ENCODE peak calls at places on chromosomes 3 and 15, in eight cellular contexts. Q, I, A, N, G, B, O and C are unnamed samples.

GRCh38 chr3:173789530-173789929 is 392.0 kb downstream of the NLGN1 start:
- DNase-seq in A (peak), Q (no peak), O (no peak), G (peak), I (no peak), N (no peak), B (no peak), C (peak)

GRCh38 chr3:133114198-133114597 is 76.0 kb downstream of the TMEM108 start:
- DNase-seq in G (no peak), B (no peak), N (no peak), O (no peak), Q (no peak), A (no peak), I (no peak), C (no peak)

GRCh38 chr15:90641581-90642463 is 75.3 kb upstream of the BLM start:
- DNase-seq in O (no peak), G (no peak), I (no peak), A (no peak), B (no peak), N (no peak), Q (no peak), C (no peak)

GRCh38 chr15:45891766-45892165 is 256.9 kb downstream of the SQOR start:
- DNase-seq in O (no peak), Q (no peak), N (peak), I (no peak), A (no peak), B (no peak), G (no peak), C (peak)

GRCh38 chr3:14494279-14494972 is 45.7 kb downstream of the GRIP2 start:
- DNase-seq in A (no peak), I (no peak), Q (no peak), O (no peak), B (no peak), G (no peak), N (no peak), C (no peak)

GRCh38 chr3:189076459-189076858 is 95.3 kb upstream of the TPRG1 start:
- DNase-seq in O (no peak), I (no peak), G (no peak), A (no peak), N (no peak), B (no peak), Q (no peak), C (no peak)

GRCh38 chr3:52124766-52125165 is 29.5 kb downstream of the POC1A start:
- DNase-seq in Q (no peak), B (no peak), O (no peak), N (no peak), I (no peak), G (no peak), A (no peak), C (no peak)

GRCh38 chr3:125110016-125110875 is 54.4 kb upstream of the HEG1 start:
- DNase-seq in Q (no peak), I (no peak), A (peak), O (no peak), N (no peak), B (peak), G (peak), C (peak)

GRCh38 chr3:191085091-191085490 is 114.0 kb upstream of the OSTN start:
- DNase-seq in G (peak), I (no peak), B (no peak), N (no peak), O (no peak), A (peak), Q (no peak), C (peak)

GRCh38 chr15:40844543-40844981 is 714 bp downstream of the SPINT1 start:
- DNase-seq in I (no peak), B (peak), O (no peak), N (no peak), G (peak), Q (peak), A (peak), C (no peak)

GRCh38 chr15:40847225-40847961 is 3.5 kb downstream of the SPINT1 start:
- DNase-seq in G (peak), Q (peak), N (no peak), O (peak), A (peak), I (no peak), B (peak), C (no peak)

GRCh38 chr15:40845511-40846284 is 1.9 kb downstream of the SPINT1 start:
- DNase-seq in B (no peak), I (no peak), A (no peak), G (no peak), O (no peak), Q (no peak), N (no peak), C (no peak)

GRCh38 chr15:40845036-40845435 is 1.2 kb downstream of the SPINT1 start:
- DNase-seq in I (no peak), B (no peak), O (no peak), A (no peak), Q (no peak), N (no peak), G (no peak), C (no peak)

GRCh38 chr15:40846846-40847224 is 3.0 kb downstream of the SPINT1 start:
- DNase-seq in A (no peak), G (no peak), N (no peak), Q (no peak), O (no peak), I (no peak), B (peak), C (no peak)
- H3K4me3 ChIP-seq in A (no peak), G (no peak), N (no peak), Q (no peak), O (no peak), I (no peak), B (no peak), C (no peak)

GRCh38 chr15:100226107-100226506 is 115.7 kb downstream of the ADAMTS17 start:
- DNase-seq in B (no peak), A (no peak), N (no peak), O (no peak), I (no peak), Q (no peak), G (no peak), C (no peak)

GRCh38 chr15:100227781-100228180 is 114.0 kb downstream of the ADAMTS17 start:
- DNase-seq in I (no peak), A (no peak), O (no peak), B (no peak), Q (no peak), G (no peak), N (no peak), C (no peak)

GRCh38 chr15:100230784-100231183 is 111.0 kb downstream of the ADAMTS17 start:
- DNase-seq in A (no peak), G (no peak), Q (no peak), O (no peak), I (no peak), N (no peak), B (no peak), C (no peak)

GRCh38 chr15:100234158-100235029 is 107.4 kb downstream of the ADAMTS17 start:
- DNase-seq in N (no peak), Q (no peak), A (peak), B (no peak), I (no peak), G (peak), O (peak), C (no peak)

DNA sequence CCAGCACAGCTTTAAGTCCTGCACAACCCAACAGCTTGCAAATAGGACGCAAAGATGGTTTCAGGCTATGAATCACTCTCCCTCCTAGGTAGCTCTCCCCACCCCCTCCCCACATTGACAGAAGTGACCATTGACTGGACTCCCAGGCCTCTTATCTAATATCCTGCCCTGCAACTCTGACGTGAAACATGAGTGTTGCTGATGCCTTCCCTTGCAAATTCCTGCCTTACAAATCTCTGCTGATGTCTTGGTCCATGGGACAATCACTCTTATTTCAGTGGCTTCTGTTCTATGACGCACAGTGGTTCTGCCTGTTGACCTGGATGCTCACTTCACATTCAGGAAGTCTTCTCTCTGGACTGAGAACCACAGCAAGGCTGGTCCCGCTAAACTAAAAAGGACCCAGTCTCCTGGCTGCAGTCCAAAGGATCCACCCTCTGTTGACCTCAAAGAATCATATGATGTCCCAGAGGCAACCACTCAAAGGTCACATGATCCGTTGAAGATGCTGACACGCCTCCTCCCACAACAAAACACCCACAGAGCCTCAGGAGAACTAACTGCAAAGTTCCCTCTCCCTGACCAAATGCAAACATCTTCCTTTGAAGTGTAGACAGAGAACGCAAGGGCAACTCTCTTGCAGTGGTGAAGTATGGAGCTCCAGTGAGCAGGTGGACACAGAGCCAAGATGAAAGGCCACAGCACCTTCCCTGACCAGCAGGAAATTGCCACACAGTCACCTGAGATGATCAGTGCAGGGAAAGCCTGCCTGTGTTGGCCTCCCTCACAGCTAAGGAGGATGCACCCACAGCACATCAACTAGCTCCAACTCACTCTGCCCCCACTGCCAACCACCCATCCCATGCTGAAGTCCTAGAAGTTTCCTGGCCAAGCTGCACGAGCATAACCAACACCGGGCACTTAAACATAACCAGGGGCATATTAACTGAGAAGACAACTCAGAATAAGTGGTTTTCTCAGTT is 112.3 kb downstream of the ADAMTS17 start:
- DNase-seq in B (no peak), O (no peak), G (peak), N (no peak), A (no peak), I (peak), Q (no peak), C (no peak)
- TF ChIP-seq CTCF in B (no peak), O (no peak), G (no peak), N (no peak), A (no peak), I (no peak), Q (no peak), C (no peak)

DNA sequence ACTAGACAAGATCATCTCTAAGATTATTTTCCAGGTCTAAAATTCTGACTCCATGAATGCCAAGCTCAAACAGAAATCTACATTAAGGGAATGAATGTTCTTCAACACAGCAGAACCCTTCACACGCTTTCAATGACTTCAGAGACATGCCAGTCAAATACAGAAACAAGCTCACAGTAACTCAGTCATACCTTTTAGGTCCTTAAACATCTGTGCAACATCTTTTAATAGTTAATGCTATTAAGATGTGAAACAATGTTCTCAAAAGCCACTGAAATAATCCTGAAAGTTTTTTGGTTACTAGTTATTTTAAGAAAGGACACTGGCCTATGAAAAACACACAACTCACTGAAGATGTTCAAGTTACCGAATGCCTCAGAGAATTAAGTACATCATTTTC is 2.5 kb downstream of the DLG1 start:
- DNase-seq in G (no peak), A (no peak), B (peak), O (no peak), I (no peak), N (no peak), Q (no peak), C (no peak)
- H3K4me3 ChIP-seq in G (peak), A (peak), B (peak), O (no peak), I (no peak), N (no peak), Q (no peak), C (no peak)

GRCh38 chr3:141051641-141052569 is 758 bp downstream of the SPSB4 start:
- DNase-seq in I (no peak), N (no peak), G (peak), Q (no peak), A (peak), B (no peak), O (no peak), C (no peak)
- TF ChIP-seq CTCF in I (no peak), N (no peak), G (no peak), Q (no peak), A (no peak), B (no peak), O (no peak), C (no peak)